ENCODE peak calls at places on chromosomes 3 and 15, in five cellular contexts. A, B, H, K and I are unnamed samples.

GRCh38 chr3:172163320-172163719 is 123.9 kb downstream of the FNDC3B start:
- DNase-seq in A (no peak), B (no peak), H (no peak), K (no peak), I (no peak)

GRCh38 chr3:187473778-187474406 is 105.7 kb downstream of the RTP4 start:
- DNase-seq in A (no peak), B (peak; percentile 2), H (no peak), K (no peak), I (no peak)

GRCh38 chr3:27105904-27106303 is 263.3 kb downstream of the NEK10 start:
- DNase-seq in A (no peak), B (no peak), H (no peak), K (no peak), I (no peak)

GRCh38 chr3:122091602-122092006 is 36.4 kb downstream of the CD86 start:
- DNase-seq in A (no peak), B (no peak), H (no peak), K (no peak), I (no peak)

GRCh38 chr3:48826451-48826850 is 21.2 kb downstream of the PRKAR2A start:
- DNase-seq in A (no peak), B (no peak), H (peak; percentile 95), K (no peak), I (no peak)

GRCh38 chr15:27955087-27955486 is 144.0 kb downstream of the OCA2 start:
- DNase-seq in A (no peak), B (no peak), H (no peak), K (no peak), I (no peak)

GRCh38 chr15:25424073-25424472 is 14.8 kb downstream of the UBE3A start:
- DNase-seq in A (no peak), B (no peak), H (no peak), K (no peak), I (no peak)

GRCh38 chr15:51199541-51199940 is 104.8 kb upstream of the TNFAIP8L3 start:
- DNase-seq in A (no peak), B (no peak), H (no peak), K (no peak), I (no peak)

GRCh38 chr3:9666704-9667445 is 17.6 kb downstream of the MTMR14 start:
- DNase-seq in A (no peak), B (no peak), H (no peak), K (no peak), I (no peak)

GRCh38 chr15:70201376-70201775 is 103.7 kb upstream of the TLE3 start:
- DNase-seq in A (no peak), B (no peak), H (no peak), K (no peak), I (no peak)

GRCh38 chr15:85708402-85708932 is 86.3 kb downstream of the KLHL25 start:
- DNase-seq in A (no peak), B (no peak), H (peak; percentile 45), K (no peak), I (no peak)

GRCh38 chr3:64924961-64925360 is 237.2 kb upstream of the ADAMTS9 start:
- DNase-seq in A (no peak), B (no peak), H (no peak), K (no peak), I (no peak)

GRCh38 chr3:150286390-150287147 is 121.5 kb upstream of the TSC22D2 start:
- DNase-seq in A (no peak), B (peak; percentile 56), H (peak; percentile 49), K (peak; percentile 35), I (no peak)

GRCh38 chr3:121414924-121415323 is 130.9 kb downstream of the POLQ start:
- DNase-seq in A (no peak), B (no peak), H (no peak), K (no peak), I (no peak)

GRCh38 chr3:126621171-126621570 is 33.8 kb downstream of the TXNRD3 start:
- DNase-seq in A (no peak), B (peak; percentile 55), H (peak; percentile 31), K (no peak), I (no peak)

GRCh38 chr15:31016446-31016915 is 25.1 kb upstream of the MTMR10 start:
- DNase-seq in A (no peak), B (peak; percentile 61), H (peak; percentile 89), K (no peak), I (no peak)

GRCh38 chr15:45551691-45552090 is 29.1 kb upstream of the SLC30A4 start:
- DNase-seq in A (no peak), B (peak; percentile 39), H (no peak), K (no peak), I (no peak)

GRCh38 chr15:58276924-58277323 is 138.7 kb downstream of the AQP9 start:
- DNase-seq in A (no peak), B (no peak), H (no peak), K (no peak), I (no peak)

GRCh38 chr3:99256788-99257187 is 355.3 kb upstream of the DCBLD2 start:
- DNase-seq in A (no peak), B (no peak), H (no peak), K (no peak), I (no peak)

GRCh38 chr3:22937536-22937935 is 265.6 kb upstream of the UBE2E2 start:
- DNase-seq in A (no peak), B (no peak), H (no peak), K (no peak), I (no peak)

GRCh38 chr15:50148362-50148963 is 29.4 kb upstream of the ATP8B4 start:
- DNase-seq in A (no peak), B (peak; percentile 70), H (peak; percentile 58), K (no peak), I (no peak)

GRCh38 chr3:127005864-127006500 is 23.1 kb downstream of the PLXNA1 start:
- DNase-seq in A (no peak), B (peak; percentile 84), H (peak; percentile 48), K (no peak), I (no peak)

GRCh38 chr3:21839592-21839991 is 88.6 kb upstream of the ZNF385D start:
- DNase-seq in A (no peak), B (peak; percentile 42), H (peak; percentile 97), K (no peak), I (no peak)

GRCh38 chr3:64223809-64224570 is 1.3 kb downstream of the PRICKLE2 start:
- DNase-seq in A (no peak), B (no peak), H (peak; percentile 26), K (no peak), I (no peak)

GRCh38 chr3:71752911-71753715 is 542 bp upstream of the GPR27 start:
- DNase-seq in A (no peak), B (no peak), H (no peak), K (no peak), I (no peak)

GRCh38 chr3:162602619-162603018 is 1106.0 kb downstream of the OTOL1 start:
- DNase-seq in A (no peak), B (no peak), H (no peak), K (no peak), I (no peak)

GRCh38 chr3:102514241-102514640 is 79.4 kb downstream of the ZPLD1 start:
- DNase-seq in A (no peak), B (no peak), H (no peak), K (no peak), I (no peak)

GRCh38 chr3:29619676-29620075 is 338.8 kb downstream of the RBMS3 start:
- DNase-seq in A (no peak), B (no peak), H (no peak), K (no peak), I (no peak)

GRCh38 chr3:134623615-134624245 is 27.1 kb downstream of the KY start:
- DNase-seq in A (no peak), B (no peak), H (no peak), K (no peak), I (no peak)

GRCh38 chr3:126154391-126155279 is 25.8 kb downstream of the ALDH1L1 start:
- DNase-seq in A (no peak), B (no peak), H (no peak), K (no peak), I (no peak)

GRCh38 chr3:170792511-170792910 is 77.5 kb downstream of the RPL22L1 start:
- DNase-seq in A (no peak), B (no peak), H (no peak), K (no peak), I (no peak)

GRCh38 chr3:151501171-151501790 is 40.4 kb upstream of the IGSF10 start:
- DNase-seq in A (no peak), B (no peak), H (no peak), K (no peak), I (no peak)
- H3K27ac ChIP-seq in A (no peak overlapping the region), B (no peak overlapping the region), H (no peak overlapping the region), K (no peak overlapping the region), I (no peak overlapping the region)

GRCh38 chr3:194322701-194323174 is 28.4 kb downstream of the CPN2 start:
- DNase-seq in A (no peak), B (peak; percentile 100), H (peak; percentile 81), K (no peak), I (no peak)
- H3K27ac ChIP-seq in A (no peak overlapping the region), B (peak overlapping the region; percentile 94), H (no peak overlapping the region), K (no peak overlapping the region), I (no peak overlapping the region)

DNA sequence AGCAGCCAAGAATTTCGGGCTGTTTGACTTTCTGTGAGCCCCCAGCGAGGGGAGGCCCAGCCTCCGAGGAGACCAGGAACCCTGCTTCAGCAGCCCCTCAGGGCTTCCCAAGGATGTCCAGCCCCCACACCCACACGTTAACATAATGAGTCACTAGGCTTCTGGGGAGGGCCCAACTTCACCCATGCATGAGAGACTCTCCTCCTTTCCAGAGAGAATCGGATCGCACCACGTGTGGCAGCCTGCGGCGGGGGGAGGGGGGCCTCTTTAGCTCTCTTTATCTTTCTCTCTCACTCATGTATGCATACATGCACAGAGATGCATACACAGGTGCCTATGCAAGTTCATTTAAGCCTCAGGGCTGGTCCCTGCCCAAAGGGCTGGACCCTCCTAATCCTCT is 3.1 kb upstream of the AP2M1 start:
- DNase-seq in A (no peak), B (no peak), H (peak; percentile 80), K (no peak), I (no peak)
- H3K27ac ChIP-seq in A (no peak overlapping the region), B (no peak overlapping the region), H (peak overlapping the region; percentile 77), K (no peak overlapping the region), I (no peak overlapping the region)

GRCh38 chr15:74403590-74403919 is 30.2 kb downstream of the SEMA7A start:
- DNase-seq in A (no peak), B (no peak), H (no peak), K (no peak), I (no peak)

GRCh38 chr15:74402337-74402839 is 31.4 kb downstream of the SEMA7A start:
- DNase-seq in A (no peak), B (no peak), H (no peak), K (peak; percentile 32), I (no peak)

GRCh38 chr15:74402873-74403589 is 30.7 kb downstream of the SEMA7A start:
- DNase-seq in A (peak; percentile 50), B (no peak), H (no peak), K (peak; percentile 56), I (no peak)

GRCh38 chr15:74405823-74406222 is 27.9 kb downstream of the SEMA7A start:
- DNase-seq in A (no peak), B (no peak), H (no peak), K (no peak), I (no peak)

GRCh38 chr15:74403981-74404563 is 29.7 kb downstream of the SEMA7A start:
- DNase-seq in A (no peak), B (no peak), H (no peak), K (no peak), I (no peak)
- H3K27ac ChIP-seq in A (no peak overlapping the region), B (no peak overlapping the region), H (peak overlapping the region; percentile 34), K (no peak overlapping the region), I (no peak overlapping the region)

DNA sequence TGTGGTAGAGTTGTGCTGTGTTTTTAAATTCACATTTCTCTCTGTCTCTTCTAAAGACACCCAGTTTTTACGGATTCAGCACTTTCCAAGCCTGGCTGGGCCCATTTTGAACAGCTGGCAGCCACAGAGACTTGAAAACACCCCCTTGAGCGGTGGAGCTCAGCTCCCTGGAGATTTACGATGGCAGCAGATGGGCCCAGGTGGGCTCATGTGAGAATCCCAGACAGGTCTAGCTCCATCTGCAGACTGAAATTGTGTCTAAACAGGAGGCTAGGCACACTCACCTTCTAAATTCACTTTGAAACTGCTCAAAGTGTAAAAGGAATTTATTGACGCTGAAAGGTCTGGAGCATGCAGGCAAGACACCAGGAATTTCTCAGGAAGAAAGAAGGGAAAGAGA is 232.0 kb upstream of the HES1 start:
- DNase-seq in A (no peak), B (no peak), H (no peak), K (no peak), I (no peak)
- H3K27ac ChIP-seq in A (no peak overlapping the region), B (no peak overlapping the region), H (no peak overlapping the region), K (no peak overlapping the region), I (no peak overlapping the region)